ENCODE peak calls at places on chromosomes 11 and 22, in ten cellular contexts. One of them, this sample, is unnamed.

GRCh38 chr22:29145321-29146072 is 60.2 kb upstream of the EMID1 start:
- DNase-seq in H9: no peak
- DNase-seq in transverse colon: no peak
- DNase-seq in AG04449: no peak
- DNase-seq in Calu3: no peak
- DNase-seq in cardiac fibroblast: no peak
- DNase-seq in Peyer's patch: no peak
- DNase-seq in fibroblast of villous mesenchyme: no peak
- DNase-seq in fibroblast of lung: no peak
- DNase-seq in AG09319: no peak
- DNase-seq in this sample: no peak

GRCh38 chr22:11628651-11629511 is 3899.1 kb upstream of the OR11H1 start:
- DNase-seq in H9: no peak
- DNase-seq in cardiac fibroblast: no peak
- DNase-seq in AG04449: no peak
- DNase-seq in fibroblast of villous mesenchyme: no peak
- DNase-seq in AG09319: no peak
- DNase-seq in Calu3: no peak
- DNase-seq in transverse colon: no peak
- DNase-seq in fibroblast of lung: no peak
- DNase-seq in Peyer's patch: no peak
- DNase-seq in this sample: no peak

GRCh38 chr22:37464181-37464580 is 22.0 kb downstream of the MFNG start:
- DNase-seq in transverse colon: peak
- DNase-seq in Peyer's patch: no peak
- DNase-seq in Calu3: no peak
- DNase-seq in AG09319: no peak
- DNase-seq in AG04449: no peak
- DNase-seq in fibroblast of villous mesenchyme: no peak
- DNase-seq in H9: no peak
- DNase-seq in fibroblast of lung: peak
- DNase-seq in cardiac fibroblast: peak
- DNase-seq in this sample: no peak

GRCh38 chr11:34656062-34656720 is 35.3 kb downstream of the EHF start:
- DNase-seq in fibroblast of lung: no peak
- DNase-seq in AG09319: no peak
- DNase-seq in Calu3: peak
- DNase-seq in Peyer's patch: no peak
- DNase-seq in H9: no peak
- DNase-seq in cardiac fibroblast: peak
- DNase-seq in AG04449: no peak
- DNase-seq in fibroblast of villous mesenchyme: no peak
- DNase-seq in transverse colon: no peak
- DNase-seq in this sample: no peak

GRCh38 chr11:68666854-68667253 is 17.5 kb upstream of the GAL start:
- DNase-seq in AG04449: no peak
- DNase-seq in AG09319: no peak
- DNase-seq in cardiac fibroblast: no peak
- DNase-seq in Peyer's patch: no peak
- DNase-seq in transverse colon: peak
- DNase-seq in fibroblast of villous mesenchyme: no peak
- DNase-seq in Calu3: no peak
- DNase-seq in fibroblast of lung: no peak
- DNase-seq in H9: no peak
- DNase-seq in this sample: no peak

GRCh38 chr22:39489094-39490068 is 12.7 kb upstream of the MIEF1 start:
- DNase-seq in transverse colon: no peak
- DNase-seq in fibroblast of lung: no peak
- DNase-seq in fibroblast of villous mesenchyme: no peak
- DNase-seq in AG09319: no peak
- DNase-seq in cardiac fibroblast: no peak
- DNase-seq in H9: no peak
- DNase-seq in Peyer's patch: no peak
- DNase-seq in Calu3: no peak
- DNase-seq in AG04449: no peak
- DNase-seq in this sample: no peak

GRCh38 chr11:12827929-12828812 is 153.9 kb downstream of the TEAD1 start:
- DNase-seq in Peyer's patch: no peak
- DNase-seq in fibroblast of lung: peak
- DNase-seq in AG04449: no peak
- DNase-seq in AG09319: no peak
- DNase-seq in fibroblast of villous mesenchyme: peak
- DNase-seq in Calu3: peak
- DNase-seq in H9: peak
- DNase-seq in transverse colon: peak
- DNase-seq in cardiac fibroblast: peak
- DNase-seq in this sample: no peak

GRCh38 chr22:35617137-35617755 is at the start of gene MB:
- DNase-seq in AG04449: no peak
- DNase-seq in transverse colon: no peak
- DNase-seq in H9: no peak
- DNase-seq in cardiac fibroblast: no peak
- DNase-seq in fibroblast of villous mesenchyme: no peak
- DNase-seq in Calu3: no peak
- DNase-seq in AG09319: no peak
- DNase-seq in fibroblast of lung: no peak
- DNase-seq in Peyer's patch: no peak
- DNase-seq in this sample: no peak

GRCh38 chr11:134579709-134580634 is 167.9 kb upstream of the B3GAT1 start:
- DNase-seq in AG09319: no peak
- DNase-seq in H9: peak
- DNase-seq in cardiac fibroblast: no peak
- DNase-seq in AG04449: no peak
- DNase-seq in transverse colon: peak
- DNase-seq in Calu3: no peak
- DNase-seq in fibroblast of villous mesenchyme: no peak
- DNase-seq in fibroblast of lung: no peak
- DNase-seq in Peyer's patch: no peak
- DNase-seq in this sample: no peak

GRCh38 chr11:3835100-3835485 is 5.7 kb downstream of the RHOG start:
- DNase-seq in fibroblast of villous mesenchyme: no peak
- DNase-seq in AG09319: no peak
- DNase-seq in transverse colon: peak
- DNase-seq in cardiac fibroblast: peak
- DNase-seq in Peyer's patch: no peak
- DNase-seq in AG04449: no peak
- DNase-seq in fibroblast of lung: no peak
- DNase-seq in Calu3: no peak
- DNase-seq in H9: no peak
- DNase-seq in this sample: no peak

GRCh38 chr11:44305643-44306468 is 4.1 kb downstream of the ALX4 start:
- DNase-seq in Peyer's patch: peak
- DNase-seq in H9: no peak
- DNase-seq in fibroblast of lung: no peak
- DNase-seq in AG04449: no peak
- DNase-seq in fibroblast of villous mesenchyme: peak
- DNase-seq in Calu3: peak
- DNase-seq in transverse colon: peak
- DNase-seq in cardiac fibroblast: no peak
- DNase-seq in AG09319: no peak
- DNase-seq in this sample: no peak

GRCh38 chr11:7656704-7657103 is 16.6 kb downstream of the CYB5R2 start:
- DNase-seq in AG09319: no peak
- DNase-seq in fibroblast of villous mesenchyme: no peak
- DNase-seq in H9: no peak
- DNase-seq in transverse colon: no peak
- DNase-seq in cardiac fibroblast: no peak
- DNase-seq in AG04449: no peak
- DNase-seq in Peyer's patch: no peak
- DNase-seq in fibroblast of lung: no peak
- DNase-seq in Calu3: no peak
- DNase-seq in this sample: no peak

GRCh38 chr22:30591191-30591587 is 521 bp downstream of the PES1 start:
- DNase-seq in AG04449: no peak
- DNase-seq in fibroblast of lung: peak
- DNase-seq in Peyer's patch: no peak
- DNase-seq in Calu3: no peak
- DNase-seq in fibroblast of villous mesenchyme: peak
- DNase-seq in cardiac fibroblast: peak
- DNase-seq in H9: no peak
- DNase-seq in AG09319: no peak
- DNase-seq in transverse colon: no peak
- DNase-seq in this sample: no peak

GRCh38 chr11:20668410-20668809 is 976 bp upstream of the NELL1 start:
- DNase-seq in AG04449: no peak
- DNase-seq in H9: no peak
- DNase-seq in transverse colon: no peak
- DNase-seq in fibroblast of lung: no peak
- DNase-seq in AG09319: no peak
- DNase-seq in fibroblast of villous mesenchyme: no peak
- DNase-seq in Calu3: no peak
- DNase-seq in Peyer's patch: no peak
- DNase-seq in cardiac fibroblast: no peak
- DNase-seq in this sample: no peak

GRCh38 chr11:44950036-44950624 is 553 bp downstream of the TP53I11 start:
- DNase-seq in transverse colon: peak
- DNase-seq in AG09319: no peak
- DNase-seq in Peyer's patch: peak
- DNase-seq in Calu3: peak
- DNase-seq in H9: no peak
- DNase-seq in cardiac fibroblast: no peak
- DNase-seq in AG04449: no peak
- DNase-seq in fibroblast of villous mesenchyme: peak
- DNase-seq in fibroblast of lung: no peak
- DNase-seq in this sample: no peak

GRCh38 chr22:19645391-19645790 is 68.9 kb upstream of the SEPTIN5 start:
- DNase-seq in H9: peak
- DNase-seq in transverse colon: no peak
- DNase-seq in fibroblast of villous mesenchyme: no peak
- DNase-seq in Calu3: no peak
- DNase-seq in fibroblast of lung: no peak
- DNase-seq in AG09319: no peak
- DNase-seq in cardiac fibroblast: no peak
- DNase-seq in AG04449: no peak
- DNase-seq in Peyer's patch: no peak
- DNase-seq in this sample: no peak
- TF ChIP-seq CTCF in H9: peak
- TF ChIP-seq CTCF in transverse colon: no peak
- TF ChIP-seq CTCF in fibroblast of villous mesenchyme: no peak
- TF ChIP-seq CTCF in Calu3: no peak
- TF ChIP-seq CTCF in fibroblast of lung: no peak
- TF ChIP-seq CTCF in AG09319: no peak
- TF ChIP-seq CTCF in cardiac fibroblast: peak
- TF ChIP-seq CTCF in AG04449: no peak
- TF ChIP-seq CTCF in Peyer's patch: no peak
- TF ChIP-seq CTCF in this sample: no peak

DNA sequence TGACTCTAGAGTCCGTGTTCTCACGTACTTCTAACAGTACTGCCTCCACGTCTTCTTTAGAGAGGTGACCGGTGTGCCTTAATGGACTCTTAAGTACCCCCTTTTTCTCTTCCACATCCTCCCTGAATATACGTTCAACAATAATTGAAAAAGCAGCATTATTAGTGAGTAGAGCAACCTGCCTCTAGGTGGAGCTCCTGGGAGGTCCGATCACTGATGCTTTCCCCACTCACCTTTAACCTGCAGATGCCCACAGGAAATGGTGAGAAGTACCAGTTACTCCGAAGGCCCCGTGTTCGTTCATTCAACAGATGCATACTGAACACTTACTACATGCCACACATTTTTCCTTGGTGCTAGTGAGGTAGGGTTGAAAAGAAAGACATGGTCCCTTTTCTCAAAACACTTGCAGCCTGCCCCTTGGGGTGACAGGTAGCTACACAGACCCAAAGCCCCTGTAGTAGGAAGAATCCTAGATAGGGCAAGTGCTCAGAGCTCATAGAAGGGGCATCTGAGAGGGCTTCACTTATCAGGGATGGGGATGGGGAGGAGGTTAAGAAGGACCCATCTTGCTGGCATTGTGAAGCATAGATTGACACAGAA is 72.7 kb downstream of the FEZ1 start:
- DNase-seq in cardiac fibroblast: no peak
- DNase-seq in AG04449: no peak
- DNase-seq in Peyer's patch: no peak
- DNase-seq in fibroblast of lung: no peak
- DNase-seq in Calu3: peak
- DNase-seq in H9: no peak
- DNase-seq in fibroblast of villous mesenchyme: no peak
- DNase-seq in AG09319: no peak
- DNase-seq in transverse colon: no peak
- DNase-seq in this sample: no peak
- TF ChIP-seq CTCF in cardiac fibroblast: peak
- TF ChIP-seq CTCF in AG04449: peak
- TF ChIP-seq CTCF in Peyer's patch: peak
- TF ChIP-seq CTCF in fibroblast of lung: peak
- TF ChIP-seq CTCF in Calu3: peak
- TF ChIP-seq CTCF in H9: peak
- TF ChIP-seq CTCF in fibroblast of villous mesenchyme: peak
- TF ChIP-seq CTCF in AG09319: peak
- TF ChIP-seq CTCF in transverse colon: no peak
- TF ChIP-seq CTCF in this sample: peak

DNA sequence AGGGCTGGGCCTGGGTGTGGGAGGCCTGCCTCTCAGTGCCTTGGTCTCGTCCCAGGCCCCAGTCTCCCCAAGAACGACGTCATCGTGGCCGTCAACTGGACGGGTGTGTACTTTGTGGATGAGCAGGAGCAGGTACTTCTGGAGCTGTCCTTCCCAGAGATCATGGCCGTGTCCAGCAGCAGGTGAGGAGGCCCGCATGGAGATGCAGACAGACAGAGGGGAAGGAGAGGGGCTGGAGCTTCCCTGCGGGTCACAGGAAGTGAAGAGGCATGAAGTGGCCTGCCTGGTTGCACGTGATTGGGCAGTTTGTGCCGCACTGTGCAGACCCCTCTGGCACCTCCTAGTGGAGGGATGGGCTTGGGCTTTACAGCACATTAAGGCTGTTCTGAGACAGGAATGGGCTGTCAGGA is 70.4 kb downstream of the MYO7A start:
- DNase-seq in fibroblast of lung: no peak
- DNase-seq in AG04449: no peak
- DNase-seq in Peyer's patch: no peak
- DNase-seq in AG09319: no peak
- DNase-seq in Calu3: peak
- DNase-seq in fibroblast of villous mesenchyme: peak
- DNase-seq in transverse colon: no peak
- DNase-seq in cardiac fibroblast: peak
- DNase-seq in H9: peak
- DNase-seq in this sample: peak
- TF ChIP-seq CTCF in fibroblast of lung: peak
- TF ChIP-seq CTCF in AG04449: peak
- TF ChIP-seq CTCF in Peyer's patch: peak
- TF ChIP-seq CTCF in AG09319: peak
- TF ChIP-seq CTCF in Calu3: no peak
- TF ChIP-seq CTCF in fibroblast of villous mesenchyme: peak
- TF ChIP-seq CTCF in transverse colon: no peak
- TF ChIP-seq CTCF in cardiac fibroblast: peak
- TF ChIP-seq CTCF in H9: peak
- TF ChIP-seq CTCF in this sample: no peak

DNA sequence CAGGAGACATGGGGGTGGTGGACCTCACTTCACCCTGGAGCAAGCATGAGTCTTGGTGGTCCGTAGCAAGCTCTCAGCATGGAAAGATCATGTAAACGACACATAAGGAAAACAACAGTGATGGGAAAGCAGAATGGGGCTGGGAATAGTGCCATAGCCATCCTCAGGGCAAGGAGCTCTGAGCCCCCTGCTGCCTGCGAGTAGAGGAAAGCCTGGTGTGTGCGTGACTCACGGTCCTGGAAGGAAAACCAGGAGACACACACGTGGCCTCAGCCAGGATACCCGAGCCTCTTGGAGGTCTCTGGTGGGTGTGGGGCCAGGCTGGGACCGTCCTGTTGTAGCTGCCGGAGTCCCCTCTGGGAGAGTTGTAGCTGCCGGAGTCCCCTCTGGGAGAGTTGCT is 12.4 kb downstream of the SHANK3 start:
- DNase-seq in Peyer's patch: no peak
- DNase-seq in AG09319: no peak
- DNase-seq in AG04449: no peak
- DNase-seq in Calu3: no peak
- DNase-seq in fibroblast of lung: peak
- DNase-seq in fibroblast of villous mesenchyme: no peak
- DNase-seq in cardiac fibroblast: peak
- DNase-seq in transverse colon: no peak
- DNase-seq in H9: no peak
- DNase-seq in this sample: no peak
- TF ChIP-seq CTCF in Peyer's patch: no peak
- TF ChIP-seq CTCF in AG09319: no peak
- TF ChIP-seq CTCF in AG04449: no peak
- TF ChIP-seq CTCF in Calu3: no peak
- TF ChIP-seq CTCF in fibroblast of lung: no peak
- TF ChIP-seq CTCF in fibroblast of villous mesenchyme: no peak
- TF ChIP-seq CTCF in cardiac fibroblast: no peak
- TF ChIP-seq CTCF in transverse colon: no peak
- TF ChIP-seq CTCF in H9: no peak
- TF ChIP-seq CTCF in this sample: no peak

This sample was measured in CD14-positive monocyte.